ENCODE peak calls at places on chromosomes 5 and 9, in eight cellular contexts. W is CD8-positive, alpha-beta T cell; E is upper lobe of right lung; N is small intestine; L is lung; I is sigmoid colon; B is GM23338; A is uterus. U is an unnamed sample. For H3K36me3 and H3K27me3, the result is how much of the 10 kb centered on the place peaks cover.

GRCh38 chr5:107726896-107727295 is 56.2 kb upstream of the EFNA5 start:
- DNase-seq in A (no peak), I (no peak), E (no peak), L (no peak), W (no peak), B (no peak), N (no peak), U (no peak)

GRCh38 chr9:133604214-133604613 is 5.0 kb downstream of the FAM163B start:
- DNase-seq in W (peak), N (no peak), I (no peak), E (no peak), A (no peak), L (no peak), B (no peak), U (no peak)

GRCh38 chr5:31911291-31912265 is 262.5 kb downstream of the GOLPH3 start:
- DNase-seq in N (no peak), B (no peak), I (no peak), A (no peak), L (no peak), E (peak), W (no peak), U (no peak)

GRCh38 chr5:143404416-143405062 is 1.1 kb upstream of the NR3C1 start:
- DNase-seq in N (peak), L (peak), A (peak), E (peak), W (no peak), B (peak), I (peak), U (peak)

GRCh38 chr9:135402739-135403695 is 76.6 kb upstream of the PPP1R26 start:
- DNase-seq in W (no peak), L (no peak), E (no peak), B (no peak), I (no peak), A (no peak), N (no peak), U (peak)

GRCh38 chr9:127174386-127175318 is 52.2 kb upstream of the ANGPTL2 start:
- DNase-seq in L (no peak), W (no peak), I (peak), N (no peak), B (no peak), E (peak), A (no peak), U (no peak)

GRCh38 chr9:125763373-125763772 is 16.2 kb downstream of the PBX3 start:
- DNase-seq in W (no peak), N (no peak), I (no peak), A (no peak), B (peak), E (no peak), L (no peak), U (no peak)

GRCh38 chr5:169838688-169839087 is 141.6 kb downstream of the INSYN2B start:
- DNase-seq in A (no peak), L (no peak), B (no peak), E (no peak), I (no peak), W (no peak), N (no peak), U (no peak)

GRCh38 chr5:16807475-16807874 is 128.6 kb downstream of the MYO10 start:
- DNase-seq in B (no peak), A (no peak), W (no peak), I (no peak), E (no peak), N (no peak), L (no peak), U (no peak)

GRCh38 chr9:11149065-11149464 is 536.3 kb upstream of the PTPRD start:
- DNase-seq in I (no peak), L (no peak), A (no peak), N (no peak), W (no peak), B (peak), E (no peak), U (peak)

GRCh38 chr9:94507531-94508258 is 47.2 kb upstream of the PCAT7 start:
- DNase-seq in A (no peak), W (no peak), L (no peak), I (no peak), B (no peak), E (no peak), N (no peak), U (no peak)

GRCh38 chr5:160843240-160843639 is 8.8 kb downstream of the ATP10B start:
- DNase-seq in L (no peak), W (no peak), I (no peak), A (no peak), E (no peak), N (no peak), B (no peak), U (no peak)

GRCh38 chr5:37840036-37840909 is at the start of gene GDNF:
- DNase-seq in B (peak), L (no peak), A (peak), W (no peak), I (peak), E (peak), N (no peak), U (peak)

GRCh38 chr9:123401879-123402513 is 46.0 kb downstream of the CRB2 start:
- DNase-seq in N (peak), B (peak), W (no peak), A (no peak), E (no peak), I (no peak), L (no peak), U (peak)

GRCh38 chr5:115767424-115767823 is 49.0 kb downstream of the CDO1 start:
- DNase-seq in E (no peak), L (no peak), N (no peak), A (no peak), I (no peak), B (no peak), W (no peak), U (no peak)

GRCh38 chr5:138640138-138640537 is 64.9 kb upstream of the HSPA9 start:
- DNase-seq in N (no peak), E (no peak), W (no peak), L (no peak), B (no peak), I (no peak), A (no peak), U (no peak)

GRCh38 chr9:98977813-98978212 is 34.1 kb downstream of the COL15A1 start:
- DNase-seq in B (no peak), E (no peak), A (no peak), L (no peak), I (peak), W (no peak), N (no peak), U (no peak)

GRCh38 chr9:3434594-3434993 is 91.2 kb downstream of the RFX3 start:
- DNase-seq in I (no peak), N (no peak), W (no peak), B (no peak), L (no peak), E (no peak), A (no peak), U (no peak)

GRCh38 chr5:180343846-180344327 is 9.2 kb downstream of the GFPT2 start:
- DNase-seq in I (peak), L (no peak), E (no peak), B (no peak), W (no peak), A (peak), N (peak), U (peak)

DNA sequence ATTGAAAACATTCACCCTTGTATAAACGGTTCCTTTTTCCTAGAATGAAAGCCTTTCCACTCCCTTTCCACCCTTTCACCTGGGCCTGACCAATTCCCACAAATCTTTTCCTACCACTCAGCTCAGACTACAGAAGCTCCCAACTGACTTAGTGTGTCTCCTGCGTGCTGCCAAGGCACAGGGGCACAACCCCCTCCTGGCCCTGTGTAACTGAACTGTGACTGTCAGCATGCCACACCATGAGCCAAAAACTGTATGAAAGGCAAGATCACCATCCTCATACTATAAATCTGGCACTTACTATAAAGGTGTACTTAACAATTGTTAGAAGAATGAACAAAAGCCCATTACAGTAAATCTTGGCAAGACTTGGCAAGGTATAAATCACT is 11.5 kb downstream of the NOL8 start:
- DNase-seq in E (no peak), W (no peak), I (no peak), A (no peak), B (no peak), N (no peak), L (no peak), U (no peak)
- H3K4me3 ChIP-seq in E (no peak), W (no peak), I (no peak), A (no peak), B (no peak), N (no peak), L (no peak), U (no peak)

GRCh38 chr5:173247504-173247903 is 12.5 kb upstream of the NKX2-5 start:
- DNase-seq in E (no peak), I (no peak), L (no peak), B (peak), W (no peak), N (no peak), A (no peak), U (peak)

GRCh38 chr5:173247050-173247449 is 12.0 kb upstream of the NKX2-5 start:
- DNase-seq in W (no peak), B (no peak), I (no peak), N (no peak), L (no peak), E (no peak), A (no peak), U (peak)

GRCh38 chr5:173243808-173244305 is 8.9 kb upstream of the NKX2-5 start:
- DNase-seq in L (no peak), E (no peak), I (no peak), B (peak), W (no peak), A (no peak), N (no peak), U (peak)

GRCh38 chr5:173245319-173246134 is 10.5 kb upstream of the NKX2-5 start:
- DNase-seq in N (no peak), I (no peak), B (peak), W (no peak), E (no peak), A (no peak), L (no peak), U (peak)

DNA sequence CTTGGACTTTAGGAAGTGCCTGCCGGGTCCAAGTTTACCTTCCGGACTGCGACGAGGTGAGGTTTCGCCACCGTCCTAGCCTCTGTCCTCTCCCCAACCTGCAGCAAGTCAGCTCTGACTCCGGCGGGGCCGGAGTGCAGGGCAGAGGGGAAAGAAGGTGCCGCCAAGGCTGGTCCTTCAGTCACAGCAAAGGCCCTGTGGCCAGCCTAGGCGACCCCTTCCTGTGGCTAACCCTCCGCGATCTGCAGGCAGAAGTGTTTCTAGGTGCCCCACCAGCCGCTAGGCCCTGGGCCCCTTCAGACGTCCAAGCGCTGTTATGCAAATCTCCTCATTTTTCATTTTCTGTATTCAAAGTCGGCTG is 11.1 kb upstream of the NKX2-5 start:
- DNase-seq in E (no peak), W (no peak), N (no peak), B (peak), I (no peak), A (no peak), L (no peak), U (peak)
- H3K36me3 ChIP-seq in E (under half), W (under half), N (under half), B (under half), I (under half), A (under half), L (under half), U (under half)

DNA sequence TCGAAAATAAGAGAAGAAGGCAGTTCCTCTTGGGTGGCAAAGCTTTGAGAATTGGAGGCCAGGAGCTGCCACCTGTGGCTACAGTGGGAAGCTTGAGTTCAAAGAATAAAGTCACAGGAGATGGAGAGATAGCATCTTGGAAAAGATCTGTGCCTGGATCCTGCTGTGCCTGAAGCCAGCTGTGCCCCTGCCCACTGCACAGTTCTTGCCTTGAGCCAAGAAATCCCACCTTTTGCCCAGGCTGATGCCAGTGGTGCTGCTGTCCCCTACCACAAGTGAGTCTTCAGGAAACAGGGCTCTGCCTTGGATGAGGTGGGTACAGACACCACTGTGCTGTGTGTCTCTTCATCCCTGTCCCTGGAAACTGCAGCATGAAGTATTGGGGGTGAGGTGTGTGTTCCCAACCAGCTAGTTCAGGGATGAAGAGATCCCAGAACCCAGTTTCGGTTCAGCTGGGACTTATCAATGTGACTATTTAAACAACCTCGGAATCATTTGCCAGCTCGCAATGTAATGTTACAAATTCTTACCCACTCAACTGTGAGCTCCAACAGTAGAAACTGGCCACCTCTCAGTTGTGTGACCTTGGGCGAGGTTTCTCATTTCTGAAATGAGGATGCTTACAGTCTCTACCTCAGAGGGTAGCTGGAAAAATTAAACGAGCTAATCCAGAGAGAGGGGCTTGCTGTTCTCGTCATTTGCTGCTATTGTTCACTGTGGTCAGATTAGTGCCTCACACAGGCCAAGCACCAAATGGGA is 5.9 kb downstream of the IER5L start:
- DNase-seq in L (no peak), W (no peak), E (no peak), B (no peak), A (no peak), I (no peak), N (no peak), U (no peak)
- H3K27me3 ChIP-seq in L (under half), W (under half), E (under half), B (half or more), A (under half), I (under half), N (under half), U (under half)

DNA sequence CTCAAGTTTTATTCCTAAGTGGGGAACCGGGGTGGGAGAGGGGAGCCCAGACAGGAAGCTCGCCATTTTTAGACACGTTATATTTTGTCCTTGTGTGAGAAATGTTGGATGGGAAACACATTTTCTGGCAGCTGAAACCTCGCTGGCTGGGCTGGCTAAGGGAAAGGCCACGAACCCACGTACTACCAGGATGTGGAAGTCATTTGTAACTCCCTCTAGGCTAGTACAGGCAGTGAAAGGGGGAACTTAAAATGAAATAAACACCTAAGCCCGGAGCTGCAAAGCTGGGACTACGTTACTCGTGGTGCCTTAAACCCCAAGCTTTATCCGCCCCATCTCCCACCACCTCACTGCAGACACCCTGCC is 42.5 kb downstream of the TMEM174 start:
- DNase-seq in N (no peak), E (no peak), I (no peak), W (no peak), B (no peak), L (no peak), A (no peak), U (no peak)
- H3K4me3 ChIP-seq in N (no peak), E (peak), I (peak), W (peak), B (peak), L (no peak), A (peak), U (peak)

DNA sequence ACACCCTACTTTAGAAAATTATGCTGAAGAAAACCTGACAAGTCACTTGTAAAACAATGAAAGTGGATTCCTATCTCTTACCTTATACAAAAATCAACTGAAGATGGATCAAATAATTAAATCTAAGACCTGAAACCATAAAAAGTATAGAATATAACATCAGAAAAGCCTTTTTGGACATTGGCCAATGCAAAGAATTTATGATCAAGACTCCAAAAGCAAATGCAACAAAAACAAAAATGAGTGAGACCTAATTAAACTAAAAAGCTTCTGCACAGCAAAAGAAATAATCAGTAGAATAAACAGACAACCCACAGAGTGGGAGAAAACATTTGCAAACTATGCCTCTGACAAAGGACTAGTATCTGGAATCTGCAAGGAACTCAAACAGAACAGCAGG is 303.0 kb upstream of the CDH9 start:
- DNase-seq in W (no peak), E (no peak), L (no peak), B (no peak), N (no peak), I (no peak), A (no peak), U (no peak)
- H3K36me3 ChIP-seq in W (under half), E (under half), L (under half), B (under half), N (under half), I (under half), A (under half), U (under half)

DNA sequence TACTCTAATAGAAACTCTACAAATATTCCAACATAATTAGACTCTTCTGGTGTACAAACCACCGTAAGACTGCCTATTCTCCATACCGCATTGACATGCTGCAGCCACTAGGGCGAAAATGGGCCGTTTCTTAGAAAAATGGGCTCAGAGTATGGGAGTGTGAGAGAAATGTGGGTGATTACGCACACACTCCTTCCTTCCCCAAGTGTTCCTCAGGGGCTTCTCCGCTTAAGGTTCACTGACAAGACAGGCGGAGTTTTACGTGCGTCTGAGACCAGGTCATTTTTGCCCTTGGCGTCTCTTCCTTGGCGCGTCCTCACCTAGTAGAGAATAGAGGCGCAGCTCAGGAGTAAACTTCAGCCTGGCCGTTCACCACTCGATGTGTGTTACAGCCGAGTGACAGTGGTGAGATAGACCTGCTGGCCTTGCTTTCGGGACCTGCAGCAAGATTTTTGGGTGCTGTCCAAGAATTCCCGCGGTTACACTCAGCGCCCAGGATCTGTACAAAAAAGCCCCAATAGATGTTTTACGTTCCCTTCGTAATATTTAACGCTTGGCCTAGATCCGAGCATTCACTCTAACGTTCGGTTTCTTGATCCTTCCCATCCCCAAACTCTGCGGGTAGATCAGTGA is 1.8 kb upstream of the NTRK2 start:
- DNase-seq in E (no peak), L (no peak), N (no peak), W (no peak), B (peak), A (no peak), I (no peak), U (peak)
- H3K27me3 ChIP-seq in E (under half), L (under half), N (under half), W (under half), B (half or more), A (under half), I (under half), U (half or more)

DNA sequence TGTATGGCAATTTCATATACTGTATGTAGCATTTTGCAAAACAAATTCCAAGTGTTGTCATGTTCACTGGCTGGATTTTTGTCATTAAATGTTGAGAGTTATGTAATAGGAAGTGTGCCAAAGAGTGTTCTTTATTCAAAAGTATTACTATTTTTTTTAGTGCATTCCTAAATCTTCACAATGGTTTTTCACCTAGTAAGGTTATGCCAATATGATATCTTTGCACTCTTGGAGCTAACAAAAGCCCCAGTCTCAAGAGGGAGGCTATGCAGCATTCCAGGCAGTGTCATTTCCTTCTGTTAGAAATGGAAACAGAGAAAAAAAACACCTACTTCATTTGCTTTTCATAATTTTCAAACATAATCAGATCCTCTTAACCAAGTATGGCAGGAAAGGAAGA is 5.1 kb upstream of the SSBP2 start:
- DNase-seq in E (no peak), A (no peak), N (no peak), L (no peak), B (no peak), W (no peak), I (no peak), U (no peak)
- H3K4me3 ChIP-seq in E (no peak), A (no peak), N (no peak), L (no peak), B (no peak), W (no peak), I (no peak), U (no peak)